ENCODE peak calls at places on chromosomes 11 and 22, in ten cellular contexts. One of them, this sample, is unnamed.

GRCh38 chr22:35928273-35928798 is 100.3 kb downstream of the RBFOX2 start:
- DNase-seq in neural progenitor cell: no peak
- DNase-seq in GM04504: no peak
- DNase-seq in stromal cell of bone marrow: no peak
- DNase-seq in omental fat pad: no peak
- DNase-seq in neuronal stem cell: no peak
- DNase-seq in central memory CD4-positive, alpha-beta T cell: no peak
- DNase-seq in D721Med: no peak
- DNase-seq in cerebellar nuclear complex: no peak
- DNase-seq in cerebellum: no peak
- DNase-seq in this sample: no peak

GRCh38 chr11:22659783-22660182 is 6.6 kb upstream of the GAS2 start:
- DNase-seq in cerebellum: no peak
- DNase-seq in neuronal stem cell: no peak
- DNase-seq in D721Med: no peak
- DNase-seq in neural progenitor cell: no peak
- DNase-seq in GM04504: no peak
- DNase-seq in stromal cell of bone marrow: no peak
- DNase-seq in cerebellar nuclear complex: no peak
- DNase-seq in central memory CD4-positive, alpha-beta T cell: no peak
- DNase-seq in omental fat pad: no peak
- DNase-seq in this sample: no peak

GRCh38 chr11:85867751-85868150 is 12.6 kb downstream of the CCDC83 start:
- DNase-seq in neural progenitor cell: no peak
- DNase-seq in omental fat pad: no peak
- DNase-seq in GM04504: no peak
- DNase-seq in D721Med: no peak
- DNase-seq in cerebellar nuclear complex: no peak
- DNase-seq in stromal cell of bone marrow: no peak
- DNase-seq in central memory CD4-positive, alpha-beta T cell: no peak
- DNase-seq in neuronal stem cell: no peak
- DNase-seq in cerebellum: no peak
- DNase-seq in this sample: no peak

GRCh38 chr11:69642549-69642912 is 1.6 kb downstream of the CCND1 start:
- DNase-seq in neural progenitor cell: peak
- DNase-seq in cerebellum: no peak
- DNase-seq in D721Med: no peak
- DNase-seq in central memory CD4-positive, alpha-beta T cell: peak
- DNase-seq in omental fat pad: no peak
- DNase-seq in GM04504: no peak
- DNase-seq in stromal cell of bone marrow: no peak
- DNase-seq in neuronal stem cell: no peak
- DNase-seq in cerebellar nuclear complex: no peak
- DNase-seq in this sample: no peak

GRCh38 chr22:49705631-49706352 is 121.9 kb downstream of the BRD1 start:
- DNase-seq in stromal cell of bone marrow: no peak
- DNase-seq in central memory CD4-positive, alpha-beta T cell: no peak
- DNase-seq in neural progenitor cell: no peak
- DNase-seq in cerebellum: no peak
- DNase-seq in cerebellar nuclear complex: no peak
- DNase-seq in omental fat pad: no peak
- DNase-seq in D721Med: no peak
- DNase-seq in neuronal stem cell: no peak
- DNase-seq in GM04504: no peak
- DNase-seq in this sample: no peak

GRCh38 chr11:63845305-63845704 is 6.4 kb downstream of the MARK2 start:
- DNase-seq in neural progenitor cell: no peak
- DNase-seq in omental fat pad: no peak
- DNase-seq in central memory CD4-positive, alpha-beta T cell: no peak
- DNase-seq in GM04504: no peak
- DNase-seq in cerebellar nuclear complex: no peak
- DNase-seq in D721Med: no peak
- DNase-seq in cerebellum: no peak
- DNase-seq in neuronal stem cell: no peak
- DNase-seq in stromal cell of bone marrow: peak
- DNase-seq in this sample: no peak

GRCh38 chr11:6647282-6647679 is 8.3 kb downstream of the DCHS1 start:
- DNase-seq in omental fat pad: no peak
- DNase-seq in GM04504: peak
- DNase-seq in central memory CD4-positive, alpha-beta T cell: no peak
- DNase-seq in stromal cell of bone marrow: no peak
- DNase-seq in neuronal stem cell: no peak
- DNase-seq in cerebellar nuclear complex: no peak
- DNase-seq in neural progenitor cell: no peak
- DNase-seq in cerebellum: no peak
- DNase-seq in D721Med: no peak
- DNase-seq in this sample: no peak

GRCh38 chr22:34296456-34296855 is 376.2 kb upstream of the LARGE1 start:
- DNase-seq in stromal cell of bone marrow: no peak
- DNase-seq in cerebellar nuclear complex: no peak
- DNase-seq in central memory CD4-positive, alpha-beta T cell: no peak
- DNase-seq in GM04504: no peak
- DNase-seq in cerebellum: no peak
- DNase-seq in omental fat pad: no peak
- DNase-seq in neural progenitor cell: no peak
- DNase-seq in neuronal stem cell: no peak
- DNase-seq in D721Med: no peak
- DNase-seq in this sample: no peak

GRCh38 chr22:42626951-42627625 is 12.4 kb upstream of the POLDIP3 start:
- DNase-seq in neural progenitor cell: no peak
- DNase-seq in GM04504: no peak
- DNase-seq in stromal cell of bone marrow: no peak
- DNase-seq in cerebellar nuclear complex: no peak
- DNase-seq in central memory CD4-positive, alpha-beta T cell: no peak
- DNase-seq in cerebellum: no peak
- DNase-seq in omental fat pad: no peak
- DNase-seq in neuronal stem cell: no peak
- DNase-seq in D721Med: no peak
- DNase-seq in this sample: no peak

GRCh38 chr22:40911772-40912171 is 39.4 kb upstream of the RBX1 start:
- DNase-seq in D721Med: no peak
- DNase-seq in neural progenitor cell: no peak
- DNase-seq in cerebellum: no peak
- DNase-seq in omental fat pad: no peak
- DNase-seq in central memory CD4-positive, alpha-beta T cell: no peak
- DNase-seq in stromal cell of bone marrow: no peak
- DNase-seq in GM04504: no peak
- DNase-seq in cerebellar nuclear complex: no peak
- DNase-seq in neuronal stem cell: no peak
- DNase-seq in this sample: no peak

GRCh38 chr11:103906291-103906850 is 130.1 kb upstream of the DDI1 start:
- DNase-seq in central memory CD4-positive, alpha-beta T cell: no peak
- DNase-seq in omental fat pad: no peak
- DNase-seq in cerebellar nuclear complex: no peak
- DNase-seq in cerebellum: no peak
- DNase-seq in stromal cell of bone marrow: no peak
- DNase-seq in neural progenitor cell: no peak
- DNase-seq in neuronal stem cell: no peak
- DNase-seq in D721Med: no peak
- DNase-seq in GM04504: no peak
- DNase-seq in this sample: no peak

GRCh38 chr11:64223001-64223651 is 2.9 kb downstream of the TRPT1 start:
- DNase-seq in D721Med: no peak
- DNase-seq in GM04504: no peak
- DNase-seq in cerebellum: no peak
- DNase-seq in cerebellar nuclear complex: no peak
- DNase-seq in central memory CD4-positive, alpha-beta T cell: no peak
- DNase-seq in omental fat pad: no peak
- DNase-seq in neural progenitor cell: no peak
- DNase-seq in stromal cell of bone marrow: no peak
- DNase-seq in neuronal stem cell: no peak
- DNase-seq in this sample: no peak

GRCh38 chr11:63250162-63251050 is 7.0 kb upstream of the SLC22A25 start:
- DNase-seq in neural progenitor cell: no peak
- DNase-seq in stromal cell of bone marrow: no peak
- DNase-seq in D721Med: no peak
- DNase-seq in cerebellar nuclear complex: no peak
- DNase-seq in neuronal stem cell: no peak
- DNase-seq in GM04504: no peak
- DNase-seq in cerebellum: no peak
- DNase-seq in omental fat pad: no peak
- DNase-seq in central memory CD4-positive, alpha-beta T cell: no peak
- DNase-seq in this sample: no peak

GRCh38 chr22:39686776-39687525 is 116.4 kb downstream of the CACNA1I start:
- DNase-seq in cerebellar nuclear complex: no peak
- DNase-seq in stromal cell of bone marrow: no peak
- DNase-seq in GM04504: no peak
- DNase-seq in cerebellum: no peak
- DNase-seq in central memory CD4-positive, alpha-beta T cell: no peak
- DNase-seq in neuronal stem cell: no peak
- DNase-seq in omental fat pad: no peak
- DNase-seq in D721Med: no peak
- DNase-seq in neural progenitor cell: no peak
- DNase-seq in this sample: no peak

GRCh38 chr11:113001709-113002108 is 40.5 kb downstream of the NCAM1 start:
- DNase-seq in omental fat pad: no peak
- DNase-seq in cerebellum: peak
- DNase-seq in cerebellar nuclear complex: no peak
- DNase-seq in GM04504: no peak
- DNase-seq in neuronal stem cell: no peak
- DNase-seq in central memory CD4-positive, alpha-beta T cell: no peak
- DNase-seq in D721Med: no peak
- DNase-seq in stromal cell of bone marrow: no peak
- DNase-seq in neural progenitor cell: no peak
- DNase-seq in this sample: no peak